ENCODE peak calls at places on chromosomes 6 and 20, in ten cellular contexts. One of them, this sample, is unnamed.

GRCh38 chr6:21375717-21376116 is 217.8 kb upstream of the SOX4 start:
- DNase-seq in keratinocyte: no peak
- DNase-seq in LoVo: no peak
- DNase-seq in right cardiac atrium: no peak
- DNase-seq in suprapubic skin: no peak
- DNase-seq in NCI-H1105 treated with DMSO at 0.1 percent for 48 hours: no peak
- DNase-seq in activated T-cell treated with anti-CD3 and anti-CD28 coated beads for 4 hours: no peak
- DNase-seq in retina: no peak
- DNase-seq in H7: no peak
- DNase-seq in H4: no peak
- DNase-seq in this sample: no peak

GRCh38 chr6:148069256-148069655 is 273.4 kb upstream of the SASH1 start:
- DNase-seq in keratinocyte: no peak
- DNase-seq in LoVo: no peak
- DNase-seq in right cardiac atrium: no peak
- DNase-seq in suprapubic skin: no peak
- DNase-seq in NCI-H1105 treated with DMSO at 0.1 percent for 48 hours: no peak
- DNase-seq in activated T-cell treated with anti-CD3 and anti-CD28 coated beads for 4 hours: no peak
- DNase-seq in retina: no peak
- DNase-seq in H7: no peak
- DNase-seq in H4: no peak
- DNase-seq in this sample: no peak

GRCh38 chr20:49712918-49713778 is 530 bp downstream of the B4GALT5 start:
- DNase-seq in keratinocyte: no peak
- DNase-seq in LoVo: no peak
- DNase-seq in right cardiac atrium: peak
- DNase-seq in suprapubic skin: peak
- DNase-seq in NCI-H1105 treated with DMSO at 0.1 percent for 48 hours: peak
- DNase-seq in activated T-cell treated with anti-CD3 and anti-CD28 coated beads for 4 hours: peak
- DNase-seq in retina: peak
- DNase-seq in H7: peak
- DNase-seq in H4: no peak
- DNase-seq in this sample: peak

GRCh38 chr6:41602864-41603608 is 35.2 kb upstream of the MDFI start:
- DNase-seq in keratinocyte: no peak
- DNase-seq in LoVo: peak
- DNase-seq in right cardiac atrium: peak
- DNase-seq in suprapubic skin: peak
- DNase-seq in NCI-H1105 treated with DMSO at 0.1 percent for 48 hours: peak
- DNase-seq in activated T-cell treated with anti-CD3 and anti-CD28 coated beads for 4 hours: peak
- DNase-seq in retina: peak
- DNase-seq in H7: peak
- DNase-seq in H4: peak
- DNase-seq in this sample: peak

GRCh38 chr6:25637946-25638345 is 14.1 kb upstream of the SCGN start:
- DNase-seq in keratinocyte: no peak
- DNase-seq in LoVo: no peak
- DNase-seq in right cardiac atrium: no peak
- DNase-seq in suprapubic skin: no peak
- DNase-seq in NCI-H1105 treated with DMSO at 0.1 percent for 48 hours: peak
- DNase-seq in activated T-cell treated with anti-CD3 and anti-CD28 coated beads for 4 hours: no peak
- DNase-seq in retina: peak
- DNase-seq in H7: peak
- DNase-seq in H4: no peak
- DNase-seq in this sample: no peak

GRCh38 chr6:52503344-52503747 is 73.5 kb downstream of the TRAM2 start:
- DNase-seq in keratinocyte: no peak
- DNase-seq in LoVo: no peak
- DNase-seq in right cardiac atrium: no peak
- DNase-seq in suprapubic skin: no peak
- DNase-seq in NCI-H1105 treated with DMSO at 0.1 percent for 48 hours: no peak
- DNase-seq in activated T-cell treated with anti-CD3 and anti-CD28 coated beads for 4 hours: no peak
- DNase-seq in retina: no peak
- DNase-seq in H7: peak
- DNase-seq in H4: no peak
- DNase-seq in this sample: no peak

GRCh38 chr6:11969092-11969491 is 43.0 kb upstream of the HIVEP1 start:
- DNase-seq in keratinocyte: no peak
- DNase-seq in LoVo: no peak
- DNase-seq in right cardiac atrium: peak
- DNase-seq in suprapubic skin: no peak
- DNase-seq in NCI-H1105 treated with DMSO at 0.1 percent for 48 hours: no peak
- DNase-seq in activated T-cell treated with anti-CD3 and anti-CD28 coated beads for 4 hours: no peak
- DNase-seq in retina: no peak
- DNase-seq in H7: no peak
- DNase-seq in H4: no peak
- DNase-seq in this sample: no peak

GRCh38 chr6:127058027-127058426 is 60.4 kb upstream of the RSPO3 start:
- DNase-seq in keratinocyte: no peak
- DNase-seq in LoVo: no peak
- DNase-seq in right cardiac atrium: no peak
- DNase-seq in suprapubic skin: no peak
- DNase-seq in NCI-H1105 treated with DMSO at 0.1 percent for 48 hours: no peak
- DNase-seq in activated T-cell treated with anti-CD3 and anti-CD28 coated beads for 4 hours: no peak
- DNase-seq in retina: no peak
- DNase-seq in H7: no peak
- DNase-seq in H4: no peak
- DNase-seq in this sample: no peak

GRCh38 chr20:52180167-52180840 is 11.3 kb downstream of the ZFP64 start:
- DNase-seq in keratinocyte: no peak
- DNase-seq in LoVo: no peak
- DNase-seq in right cardiac atrium: no peak
- DNase-seq in suprapubic skin: no peak
- DNase-seq in NCI-H1105 treated with DMSO at 0.1 percent for 48 hours: no peak
- DNase-seq in activated T-cell treated with anti-CD3 and anti-CD28 coated beads for 4 hours: no peak
- DNase-seq in retina: peak
- DNase-seq in H7: no peak
- DNase-seq in H4: no peak
- DNase-seq in this sample: no peak

GRCh38 chr20:63536997-63537524 is at the start of gene PTK6:
- DNase-seq in keratinocyte: no peak
- DNase-seq in LoVo: peak
- DNase-seq in right cardiac atrium: peak
- DNase-seq in suprapubic skin: no peak
- DNase-seq in NCI-H1105 treated with DMSO at 0.1 percent for 48 hours: no peak
- DNase-seq in activated T-cell treated with anti-CD3 and anti-CD28 coated beads for 4 hours: no peak
- DNase-seq in retina: peak
- DNase-seq in H7: no peak
- DNase-seq in H4: no peak
- DNase-seq in this sample: no peak

GRCh38 chr6:18323935-18324707 is 59.8 kb upstream of the DEK start:
- DNase-seq in keratinocyte: no peak
- DNase-seq in LoVo: peak
- DNase-seq in right cardiac atrium: no peak
- DNase-seq in suprapubic skin: no peak
- DNase-seq in NCI-H1105 treated with DMSO at 0.1 percent for 48 hours: peak
- DNase-seq in activated T-cell treated with anti-CD3 and anti-CD28 coated beads for 4 hours: no peak
- DNase-seq in retina: peak
- DNase-seq in H7: peak
- DNase-seq in H4: peak
- DNase-seq in this sample: peak

GRCh38 chr6:116924245-116924644 is 47.2 kb downstream of the RFX6 start:
- DNase-seq in keratinocyte: no peak
- DNase-seq in LoVo: no peak
- DNase-seq in right cardiac atrium: no peak
- DNase-seq in suprapubic skin: no peak
- DNase-seq in NCI-H1105 treated with DMSO at 0.1 percent for 48 hours: no peak
- DNase-seq in activated T-cell treated with anti-CD3 and anti-CD28 coated beads for 4 hours: no peak
- DNase-seq in retina: no peak
- DNase-seq in H7: no peak
- DNase-seq in H4: peak
- DNase-seq in this sample: no peak

GRCh38 chr20:4150095-4150492 is 134.7 kb upstream of the RNF24 start:
- DNase-seq in keratinocyte: no peak
- DNase-seq in LoVo: no peak
- DNase-seq in right cardiac atrium: no peak
- DNase-seq in suprapubic skin: peak
- DNase-seq in NCI-H1105 treated with DMSO at 0.1 percent for 48 hours: no peak
- DNase-seq in activated T-cell treated with anti-CD3 and anti-CD28 coated beads for 4 hours: no peak
- DNase-seq in retina: peak
- DNase-seq in H7: peak
- DNase-seq in H4: no peak
- DNase-seq in this sample: no peak

GRCh38 chr6:134161036-134161435 is 108.6 kb upstream of the SLC2A12 start:
- DNase-seq in keratinocyte: no peak
- DNase-seq in LoVo: no peak
- DNase-seq in right cardiac atrium: no peak
- DNase-seq in suprapubic skin: no peak
- DNase-seq in NCI-H1105 treated with DMSO at 0.1 percent for 48 hours: no peak
- DNase-seq in activated T-cell treated with anti-CD3 and anti-CD28 coated beads for 4 hours: no peak
- DNase-seq in retina: no peak
- DNase-seq in H7: no peak
- DNase-seq in H4: no peak
- DNase-seq in this sample: no peak

GRCh38 chr20:23156842-23157423 is 70.8 kb upstream of the CD93 start:
- DNase-seq in keratinocyte: no peak
- DNase-seq in LoVo: no peak
- DNase-seq in right cardiac atrium: no peak
- DNase-seq in suprapubic skin: no peak
- DNase-seq in NCI-H1105 treated with DMSO at 0.1 percent for 48 hours: no peak
- DNase-seq in activated T-cell treated with anti-CD3 and anti-CD28 coated beads for 4 hours: no peak
- DNase-seq in retina: no peak
- DNase-seq in H7: no peak
- DNase-seq in H4: no peak
- DNase-seq in this sample: no peak

GRCh38 chr6:94254689-94255088 is 835.3 kb upstream of the EPHA7 start:
- DNase-seq in keratinocyte: no peak
- DNase-seq in LoVo: no peak
- DNase-seq in right cardiac atrium: no peak
- DNase-seq in suprapubic skin: no peak
- DNase-seq in NCI-H1105 treated with DMSO at 0.1 percent for 48 hours: peak
- DNase-seq in activated T-cell treated with anti-CD3 and anti-CD28 coated beads for 4 hours: no peak
- DNase-seq in retina: no peak
- DNase-seq in H7: no peak
- DNase-seq in H4: no peak
- DNase-seq in this sample: peak

GRCh38 chr6:13923527-13924145 is 1.1 kb upstream of the RNF182 start:
- DNase-seq in keratinocyte: no peak
- DNase-seq in LoVo: no peak
- DNase-seq in right cardiac atrium: no peak
- DNase-seq in suprapubic skin: no peak
- DNase-seq in NCI-H1105 treated with DMSO at 0.1 percent for 48 hours: no peak
- DNase-seq in activated T-cell treated with anti-CD3 and anti-CD28 coated beads for 4 hours: no peak
- DNase-seq in retina: no peak
- DNase-seq in H7: peak
- DNase-seq in H4: no peak
- DNase-seq in this sample: no peak

GRCh38 chr6:87103977-87104601 is 9.2 kb upstream of the CGA start:
- DNase-seq in keratinocyte: no peak
- DNase-seq in LoVo: no peak
- DNase-seq in right cardiac atrium: no peak
- DNase-seq in suprapubic skin: no peak
- DNase-seq in NCI-H1105 treated with DMSO at 0.1 percent for 48 hours: no peak
- DNase-seq in activated T-cell treated with anti-CD3 and anti-CD28 coated beads for 4 hours: no peak
- DNase-seq in retina: no peak
- DNase-seq in H7: no peak
- DNase-seq in H4: no peak
- DNase-seq in this sample: no peak

GRCh38 chr6:19714415-19715165 is 122.6 kb upstream of the ID4 start:
- DNase-seq in keratinocyte: no peak
- DNase-seq in LoVo: no peak
- DNase-seq in right cardiac atrium: no peak
- DNase-seq in suprapubic skin: no peak
- DNase-seq in NCI-H1105 treated with DMSO at 0.1 percent for 48 hours: no peak
- DNase-seq in activated T-cell treated with anti-CD3 and anti-CD28 coated beads for 4 hours: no peak
- DNase-seq in retina: no peak
- DNase-seq in H7: no peak
- DNase-seq in H4: no peak
- DNase-seq in this sample: no peak

GRCh38 chr6:85464260-85464644 is 14.4 kb downstream of the NT5E start:
- DNase-seq in keratinocyte: no peak
- DNase-seq in LoVo: peak
- DNase-seq in right cardiac atrium: peak
- DNase-seq in suprapubic skin: no peak
- DNase-seq in NCI-H1105 treated with DMSO at 0.1 percent for 48 hours: no peak
- DNase-seq in activated T-cell treated with anti-CD3 and anti-CD28 coated beads for 4 hours: no peak
- DNase-seq in retina: no peak
- DNase-seq in H7: no peak
- DNase-seq in H4: peak
- DNase-seq in this sample: no peak

GRCh38 chr6:112357801-112358200 is 10.7 kb downstream of the RFPL4B start:
- DNase-seq in keratinocyte: no peak
- DNase-seq in LoVo: no peak
- DNase-seq in right cardiac atrium: no peak
- DNase-seq in suprapubic skin: no peak
- DNase-seq in NCI-H1105 treated with DMSO at 0.1 percent for 48 hours: no peak
- DNase-seq in activated T-cell treated with anti-CD3 and anti-CD28 coated beads for 4 hours: no peak
- DNase-seq in retina: no peak
- DNase-seq in H7: no peak
- DNase-seq in H4: no peak
- DNase-seq in this sample: no peak

GRCh38 chr6:10409766-10410209 is 5.1 kb downstream of the TFAP2A start:
- DNase-seq in keratinocyte: no peak
- DNase-seq in LoVo: no peak
- DNase-seq in right cardiac atrium: no peak
- DNase-seq in suprapubic skin: no peak
- DNase-seq in NCI-H1105 treated with DMSO at 0.1 percent for 48 hours: peak
- DNase-seq in activated T-cell treated with anti-CD3 and anti-CD28 coated beads for 4 hours: no peak
- DNase-seq in retina: peak
- DNase-seq in H7: peak
- DNase-seq in H4: no peak
- DNase-seq in this sample: no peak

GRCh38 chr6:91132461-91132860 is 545.6 kb upstream of the MAP3K7 start:
- DNase-seq in keratinocyte: no peak
- DNase-seq in LoVo: no peak
- DNase-seq in right cardiac atrium: no peak
- DNase-seq in suprapubic skin: no peak
- DNase-seq in NCI-H1105 treated with DMSO at 0.1 percent for 48 hours: no peak
- DNase-seq in activated T-cell treated with anti-CD3 and anti-CD28 coated beads for 4 hours: no peak
- DNase-seq in retina: no peak
- DNase-seq in H7: no peak
- DNase-seq in H4: peak
- DNase-seq in this sample: no peak

GRCh38 chr6:126716826-126717514 is 377.1 kb downstream of the CENPW start:
- DNase-seq in keratinocyte: no peak
- DNase-seq in LoVo: no peak
- DNase-seq in right cardiac atrium: no peak
- DNase-seq in suprapubic skin: no peak
- DNase-seq in NCI-H1105 treated with DMSO at 0.1 percent for 48 hours: no peak
- DNase-seq in activated T-cell treated with anti-CD3 and anti-CD28 coated beads for 4 hours: no peak
- DNase-seq in retina: no peak
- DNase-seq in H7: no peak
- DNase-seq in H4: peak
- DNase-seq in this sample: no peak

GRCh38 chr6:44569931-44570385 is 182.5 kb downstream of the CDC5L start:
- DNase-seq in keratinocyte: no peak
- DNase-seq in LoVo: no peak
- DNase-seq in right cardiac atrium: peak
- DNase-seq in suprapubic skin: no peak
- DNase-seq in NCI-H1105 treated with DMSO at 0.1 percent for 48 hours: no peak
- DNase-seq in activated T-cell treated with anti-CD3 and anti-CD28 coated beads for 4 hours: no peak
- DNase-seq in retina: no peak
- DNase-seq in H7: no peak
- DNase-seq in H4: no peak
- DNase-seq in this sample: no peak

GRCh38 chr6:144797881-144798589 is 512.9 kb downstream of the UTRN start:
- DNase-seq in keratinocyte: no peak
- DNase-seq in LoVo: peak
- DNase-seq in right cardiac atrium: no peak
- DNase-seq in suprapubic skin: no peak
- DNase-seq in NCI-H1105 treated with DMSO at 0.1 percent for 48 hours: no peak
- DNase-seq in activated T-cell treated with anti-CD3 and anti-CD28 coated beads for 4 hours: no peak
- DNase-seq in retina: no peak
- DNase-seq in H7: no peak
- DNase-seq in H4: no peak
- DNase-seq in this sample: no peak

GRCh38 chr20:17520583-17520982 is 10.6 kb downstream of the BFSP1 start:
- DNase-seq in keratinocyte: no peak
- DNase-seq in LoVo: no peak
- DNase-seq in right cardiac atrium: no peak
- DNase-seq in suprapubic skin: no peak
- DNase-seq in NCI-H1105 treated with DMSO at 0.1 percent for 48 hours: no peak
- DNase-seq in activated T-cell treated with anti-CD3 and anti-CD28 coated beads for 4 hours: no peak
- DNase-seq in retina: no peak
- DNase-seq in H7: no peak
- DNase-seq in H4: peak
- DNase-seq in this sample: no peak